ENCODE peak calls at places on chromosomes 6 and 20, in four cellular contexts. One of them, this sample, is unnamed. For H3K27me3 and H3K4me1, the result is how much of the 10 kb centered on the place peaks cover.

GRCh38 chr6:168459572-168459971 is 18.6 kb downstream of the SMOC2 start:
- DNase-seq in hepatocyte: no peak
- DNase-seq in HCT116: no peak
- DNase-seq in CD8-positive, alpha-beta memory T cell: no peak
- DNase-seq in this sample: no peak

GRCh38 chr6:146770275-146770964 is 171.6 kb downstream of the ADGB start:
- DNase-seq in hepatocyte: no peak
- DNase-seq in HCT116: no peak
- DNase-seq in CD8-positive, alpha-beta memory T cell: no peak
- DNase-seq in this sample: no peak

GRCh38 chr6:142945446-142946180 is 637 bp upstream of the HIVEP2 start:
- DNase-seq in hepatocyte: peak
- DNase-seq in CD8-positive, alpha-beta memory T cell: peak
- DNase-seq in HCT116: no peak
- DNase-seq in this sample: peak

GRCh38 chr6:14454467-14454763 is 336.8 kb downstream of the CD83 start:
- DNase-seq in hepatocyte: no peak
- DNase-seq in HCT116: no peak
- DNase-seq in CD8-positive, alpha-beta memory T cell: no peak
- DNase-seq in this sample: peak

GRCh38 chr6:158799051-158799792 is 19.9 kb downstream of the EZR start:
- DNase-seq in HCT116: no peak
- DNase-seq in CD8-positive, alpha-beta memory T cell: no peak
- DNase-seq in hepatocyte: peak
- DNase-seq in this sample: no peak

GRCh38 chr6:56659721-56660373 is 17.2 kb upstream of the DST start:
- DNase-seq in HCT116: no peak
- DNase-seq in hepatocyte: no peak
- DNase-seq in CD8-positive, alpha-beta memory T cell: no peak
- DNase-seq in this sample: no peak

GRCh38 chr6:36860126-36860525 is 14.5 kb downstream of the PPIL1 start:
- DNase-seq in hepatocyte: no peak
- DNase-seq in CD8-positive, alpha-beta memory T cell: no peak
- DNase-seq in HCT116: no peak
- DNase-seq in this sample: no peak

GRCh38 chr20:57610261-57610952 is 9.8 kb downstream of the ZBP1 start:
- DNase-seq in HCT116: no peak
- DNase-seq in hepatocyte: no peak
- DNase-seq in CD8-positive, alpha-beta memory T cell: no peak
- DNase-seq in this sample: no peak

GRCh38 chr20:24763386-24764026 is 185.6 kb upstream of the CST7 start:
- DNase-seq in HCT116: no peak
- DNase-seq in hepatocyte: no peak
- DNase-seq in CD8-positive, alpha-beta memory T cell: no peak
- DNase-seq in this sample: no peak

GRCh38 chr20:63254237-63254535 is at the start of gene NKAIN4:
- DNase-seq in hepatocyte: no peak
- DNase-seq in HCT116: no peak
- DNase-seq in CD8-positive, alpha-beta memory T cell: no peak
- DNase-seq in this sample: no peak

GRCh38 chr20:63254536-63255384 is 497 bp upstream of the NKAIN4 start:
- DNase-seq in CD8-positive, alpha-beta memory T cell: no peak
- DNase-seq in HCT116: no peak
- DNase-seq in hepatocyte: no peak
- DNase-seq in this sample: no peak

GRCh38 chr20:63252157-63252780 is 2.0 kb downstream of the NKAIN4 start:
- DNase-seq in CD8-positive, alpha-beta memory T cell: no peak
- DNase-seq in hepatocyte: no peak
- DNase-seq in HCT116: no peak
- DNase-seq in this sample: no peak

GRCh38 chr20:63253065-63253437 is 1.2 kb downstream of the NKAIN4 start:
- DNase-seq in CD8-positive, alpha-beta memory T cell: no peak
- DNase-seq in hepatocyte: no peak
- DNase-seq in HCT116: no peak
- DNase-seq in this sample: no peak

GRCh38 chr20:63253438-63254236 is 626 bp downstream of the NKAIN4 start:
- DNase-seq in CD8-positive, alpha-beta memory T cell: no peak
- DNase-seq in HCT116: no peak
- DNase-seq in hepatocyte: peak
- DNase-seq in this sample: no peak
- H3K27me3 ChIP-seq in CD8-positive, alpha-beta memory T cell: under half
- H3K27me3 ChIP-seq in HCT116: under half
- H3K27me3 ChIP-seq in hepatocyte: under half
- H3K27me3 ChIP-seq in this sample: under half

GRCh38 chr6:111687652-111688051 is 82.0 kb upstream of the TRAF3IP2 start:
- DNase-seq in HCT116: no peak
- DNase-seq in CD8-positive, alpha-beta memory T cell: no peak
- DNase-seq in hepatocyte: no peak
- DNase-seq in this sample: no peak
- H3K4me1 ChIP-seq in HCT116: under half
- H3K4me1 ChIP-seq in CD8-positive, alpha-beta memory T cell: under half
- H3K4me1 ChIP-seq in hepatocyte: under half
- H3K4me1 ChIP-seq in this sample: under half

GRCh38 chr20:22579711-22580697 is 4.4 kb downstream of the FOXA2 start:
- DNase-seq in hepatocyte: no peak
- DNase-seq in CD8-positive, alpha-beta memory T cell: no peak
- DNase-seq in HCT116: no peak
- DNase-seq in this sample: no peak
- H3K27me3 ChIP-seq in hepatocyte: half or more
- H3K27me3 ChIP-seq in CD8-positive, alpha-beta memory T cell: under half
- H3K27me3 ChIP-seq in HCT116: under half
- H3K27me3 ChIP-seq in this sample: under half

GRCh38 chr20:50108571-50109235 is 4.2 kb downstream of the UBE2V1 start:
- DNase-seq in CD8-positive, alpha-beta memory T cell: no peak
- DNase-seq in hepatocyte: no peak
- DNase-seq in HCT116: no peak
- DNase-seq in this sample: no peak

GRCh38 chr20:50111120-50111828 is 1.7 kb downstream of the UBE2V1 start:
- DNase-seq in CD8-positive, alpha-beta memory T cell: no peak
- DNase-seq in HCT116: no peak
- DNase-seq in hepatocyte: peak
- DNase-seq in this sample: no peak

GRCh38 chr20:50111829-50112495 is 988 bp downstream of the UBE2V1 start:
- DNase-seq in HCT116: no peak
- DNase-seq in hepatocyte: no peak
- DNase-seq in CD8-positive, alpha-beta memory T cell: no peak
- DNase-seq in this sample: no peak

GRCh38 chr20:50112512-50113419 is at the start of gene UBE2V1:
- DNase-seq in CD8-positive, alpha-beta memory T cell: peak
- DNase-seq in hepatocyte: peak
- DNase-seq in HCT116: peak
- DNase-seq in this sample: peak

GRCh38 chr20:50110141-50111047 is 2.6 kb downstream of the UBE2V1 start:
- DNase-seq in HCT116: no peak
- DNase-seq in hepatocyte: peak
- DNase-seq in CD8-positive, alpha-beta memory T cell: peak
- DNase-seq in this sample: no peak
- H3K4me1 ChIP-seq in HCT116: half or more
- H3K4me1 ChIP-seq in hepatocyte: half or more
- H3K4me1 ChIP-seq in CD8-positive, alpha-beta memory T cell: half or more
- H3K4me1 ChIP-seq in this sample: half or more

DNA sequence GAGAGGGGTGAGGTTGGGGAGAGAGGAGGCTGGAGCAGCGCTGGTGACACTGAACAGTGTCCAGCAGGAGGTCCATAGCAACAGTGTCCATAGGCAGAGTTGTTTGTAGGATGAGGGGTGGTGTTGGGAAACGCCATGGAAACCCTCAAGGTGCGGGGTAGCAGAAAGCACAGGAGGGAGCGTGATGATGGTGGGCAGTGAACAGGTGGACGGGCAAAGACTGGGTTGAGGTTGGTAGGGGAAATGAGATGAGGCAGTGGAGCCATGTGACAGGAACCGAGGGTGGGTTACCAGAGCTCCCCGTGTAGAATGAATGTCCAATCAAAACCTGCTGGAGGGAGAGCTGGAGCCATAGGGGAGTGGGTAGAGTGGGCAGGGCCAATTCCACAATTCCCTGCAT is 37.9 kb downstream of the HLA-DPB1 start:
- DNase-seq in CD8-positive, alpha-beta memory T cell: no peak
- DNase-seq in HCT116: no peak
- DNase-seq in hepatocyte: no peak
- DNase-seq in this sample: no peak
- H3K27me3 ChIP-seq in CD8-positive, alpha-beta memory T cell: under half
- H3K27me3 ChIP-seq in HCT116: under half
- H3K27me3 ChIP-seq in hepatocyte: half or more
- H3K27me3 ChIP-seq in this sample: under half

GRCh38 chr6:52663120-52663934 is 7.6 kb upstream of the TMEM14A start:
- DNase-seq in HCT116: peak
- DNase-seq in hepatocyte: peak
- DNase-seq in CD8-positive, alpha-beta memory T cell: peak
- DNase-seq in this sample: peak
- H3K4me1 ChIP-seq in HCT116: under half
- H3K4me1 ChIP-seq in hepatocyte: under half
- H3K4me1 ChIP-seq in CD8-positive, alpha-beta memory T cell: under half
- H3K4me1 ChIP-seq in this sample: under half

GRCh38 chr20:38805958-38806854 is 709 bp downstream of the PPP1R16B start:
- DNase-seq in hepatocyte: no peak
- DNase-seq in CD8-positive, alpha-beta memory T cell: peak
- DNase-seq in HCT116: no peak
- DNase-seq in this sample: peak
- H3K27me3 ChIP-seq in hepatocyte: half or more
- H3K27me3 ChIP-seq in CD8-positive, alpha-beta memory T cell: under half
- H3K27me3 ChIP-seq in HCT116: under half
- H3K27me3 ChIP-seq in this sample: under half

DNA sequence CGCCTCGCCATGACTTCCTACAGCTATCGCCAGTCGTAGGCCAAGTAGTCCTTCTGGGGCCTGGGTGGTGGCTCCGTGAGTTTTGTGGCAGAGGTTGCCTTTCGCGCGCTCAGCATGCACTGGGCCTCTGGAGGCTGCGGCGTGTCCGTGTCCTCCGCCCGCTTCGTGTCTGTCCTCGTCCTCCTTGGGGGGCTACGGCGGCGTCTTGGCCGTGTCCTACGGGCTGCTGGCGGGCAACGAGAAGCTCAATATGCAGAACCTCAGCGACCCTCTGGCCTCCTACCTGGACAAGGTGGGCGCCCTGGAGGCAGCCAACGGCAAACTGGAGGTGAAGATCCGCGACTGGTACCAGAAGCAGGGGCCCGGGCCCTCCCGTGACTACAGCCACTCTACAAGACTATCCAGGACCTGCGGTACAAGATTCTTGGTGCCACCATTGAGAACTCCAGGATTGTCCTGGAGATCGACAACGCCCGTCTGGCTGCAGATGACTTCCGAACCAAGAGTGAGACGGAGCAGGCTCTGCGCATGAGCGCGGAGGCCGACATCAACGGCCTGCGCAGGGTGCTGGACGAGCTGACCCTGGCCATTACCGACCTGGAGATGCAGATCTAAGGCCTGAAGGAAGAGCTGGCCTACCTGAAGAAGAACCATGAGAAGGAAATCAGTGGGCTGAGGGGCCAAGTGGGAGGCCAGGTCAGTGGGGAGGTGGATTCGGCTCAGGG is 296.3 kb downstream of the OGFRL1 start:
- DNase-seq in CD8-positive, alpha-beta memory T cell: no peak
- DNase-seq in hepatocyte: no peak
- DNase-seq in HCT116: no peak
- DNase-seq in this sample: no peak
- H3K4me1 ChIP-seq in CD8-positive, alpha-beta memory T cell: under half
- H3K4me1 ChIP-seq in hepatocyte: under half
- H3K4me1 ChIP-seq in HCT116: under half
- H3K4me1 ChIP-seq in this sample: under half

GRCh38 chr20:47995661-47996060 is 210.4 kb upstream of the SULF2 start:
- DNase-seq in hepatocyte: no peak
- DNase-seq in HCT116: no peak
- DNase-seq in CD8-positive, alpha-beta memory T cell: no peak
- DNase-seq in this sample: no peak

GRCh38 chr20:47990507-47991132 is 205.3 kb upstream of the SULF2 start:
- DNase-seq in HCT116: no peak
- DNase-seq in CD8-positive, alpha-beta memory T cell: no peak
- DNase-seq in hepatocyte: no peak
- DNase-seq in this sample: no peak

GRCh38 chr20:47992021-47992467 is 206.8 kb upstream of the SULF2 start:
- DNase-seq in hepatocyte: no peak
- DNase-seq in CD8-positive, alpha-beta memory T cell: no peak
- DNase-seq in HCT116: no peak
- DNase-seq in this sample: no peak

GRCh38 chr20:47993817-47994216 is 208.5 kb upstream of the SULF2 start:
- DNase-seq in HCT116: no peak
- DNase-seq in CD8-positive, alpha-beta memory T cell: no peak
- DNase-seq in hepatocyte: no peak
- DNase-seq in this sample: no peak

DNA sequence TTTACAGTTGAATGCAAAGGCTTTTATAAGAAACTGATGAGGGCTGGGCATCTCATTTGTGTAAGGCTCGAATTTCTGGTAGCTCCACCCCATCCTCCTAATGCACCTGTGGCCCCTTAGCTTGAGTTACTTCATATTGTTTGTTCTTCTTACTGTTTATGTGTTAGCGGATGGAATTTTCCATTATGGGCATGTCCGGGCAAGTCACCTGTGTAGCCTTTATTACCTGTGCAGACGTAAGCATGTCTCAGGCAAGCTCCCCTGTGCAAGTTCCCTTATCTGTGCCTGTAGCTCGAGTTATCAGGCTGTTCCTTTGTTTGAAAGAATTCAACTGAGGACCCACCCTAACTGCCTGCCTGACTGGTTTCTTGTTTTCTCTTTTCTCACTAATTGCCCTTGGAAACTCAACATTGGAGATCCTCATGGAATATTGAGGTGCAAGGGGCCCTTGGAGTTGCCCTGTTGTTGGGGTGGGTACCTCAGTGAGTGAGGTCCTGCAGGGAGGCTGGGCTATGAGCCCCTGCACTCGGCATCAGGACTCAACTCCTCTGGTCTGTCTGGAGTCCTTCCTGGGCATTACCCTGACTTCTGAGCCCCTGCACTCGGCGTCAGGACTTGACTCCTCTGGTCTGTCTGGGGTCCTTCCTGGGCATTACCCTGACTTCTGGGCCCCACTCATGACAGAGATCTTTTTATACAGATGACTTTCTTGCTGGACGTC is 207.9 kb upstream of the SULF2 start:
- DNase-seq in HCT116: no peak
- DNase-seq in CD8-positive, alpha-beta memory T cell: no peak
- DNase-seq in hepatocyte: peak
- DNase-seq in this sample: no peak
- H3K27me3 ChIP-seq in HCT116: under half
- H3K27me3 ChIP-seq in CD8-positive, alpha-beta memory T cell: under half
- H3K27me3 ChIP-seq in hepatocyte: under half
- H3K27me3 ChIP-seq in this sample: under half